ENCODE peak calls at places on chromosomes 7 and 10, in seven cellular contexts. K, G, I, F, L, D and H are unnamed samples.

GRCh38 chr7:131076032-131076431 is 251.6 kb upstream of the MKLN1 start:
- DNase-seq in K (no peak), G (no peak), I (no peak), F (no peak), L (peak), D (no peak), H (no peak)

GRCh38 chr10:20593649-20594048 is 303.5 kb downstream of the NEBL start:
- DNase-seq in K (no peak), G (no peak), I (no peak), F (no peak), L (no peak), D (no peak), H (no peak)

GRCh38 chr7:24769014-24769830 is 12.0 kb upstream of the GSDME start:
- DNase-seq in K (no peak), G (no peak), I (no peak), F (peak), L (no peak), D (no peak), H (peak)

GRCh38 chr7:137592232-137592896 is 248.8 kb upstream of the PTN start:
- DNase-seq in K (peak), G (peak), I (no peak), F (peak), L (peak), D (no peak), H (peak)

GRCh38 chr10:128144547-128144946 is 18.3 kb upstream of the MKI67 start:
- DNase-seq in K (no peak), G (no peak), I (no peak), F (peak), L (no peak), D (no peak), H (no peak)

GRCh38 chr10:116669080-116669479 is 48.3 kb downstream of the PNLIPRP2 start:
- DNase-seq in K (no peak), G (no peak), I (no peak), F (no peak), L (peak), D (no peak), H (no peak)

GRCh38 chr10:60572511-60573194 is 183.0 kb upstream of the ANK3 start:
- DNase-seq in K (peak), G (no peak), I (no peak), F (no peak), L (peak), D (no peak), H (no peak)

GRCh38 chr7:50738932-50739331 is 43.8 kb downstream of the GRB10 start:
- DNase-seq in K (no peak), G (no peak), I (no peak), F (no peak), L (no peak), D (no peak), H (no peak)

GRCh38 chr10:129057856-129058663 is 409.0 kb upstream of the MGMT start:
- DNase-seq in K (no peak), G (no peak), I (peak), F (peak), L (no peak), D (no peak), H (no peak)

GRCh38 chr7:74514131-74514591 is 60.5 kb downstream of the GTF2IRD1 start:
- DNase-seq in K (no peak), G (no peak), I (no peak), F (no peak), L (no peak), D (no peak), H (no peak)

GRCh38 chr10:132520147-132520811 is 17.3 kb upstream of the INPP5A start:
- DNase-seq in K (no peak), G (no peak), I (no peak), F (no peak), L (peak), D (no peak), H (peak)

GRCh38 chr7:108824840-108825540 is 255.3 kb downstream of the DNAJB9 start:
- DNase-seq in K (no peak), G (no peak), I (no peak), F (no peak), L (peak), D (no peak), H (no peak)

GRCh38 chr10:33657154-33657900 is 322.9 kb upstream of the NRP1 start:
- DNase-seq in K (no peak), G (no peak), I (no peak), F (no peak), L (peak), D (no peak), H (no peak)

GRCh38 chr7:72444023-72444776 is 32.1 kb upstream of the CALN1 start:
- DNase-seq in K (peak), G (no peak), I (no peak), F (peak), L (no peak), D (no peak), H (no peak)

GRCh38 chr10:26341701-26342100 is 96.4 kb upstream of the APBB1IP start:
- DNase-seq in K (no peak), G (no peak), I (no peak), F (no peak), L (no peak), D (no peak), H (no peak)

GRCh38 chr10:22666287-22667092 is 47.9 kb downstream of the PIP4K2A start:
- DNase-seq in K (no peak), G (no peak), I (peak), F (peak), L (peak), D (no peak), H (no peak)
- TF ChIP-seq POLR2A in K (no peak), G (no peak), I (no peak), F (no peak), L (no peak), D (no peak), H (no peak)

DNA sequence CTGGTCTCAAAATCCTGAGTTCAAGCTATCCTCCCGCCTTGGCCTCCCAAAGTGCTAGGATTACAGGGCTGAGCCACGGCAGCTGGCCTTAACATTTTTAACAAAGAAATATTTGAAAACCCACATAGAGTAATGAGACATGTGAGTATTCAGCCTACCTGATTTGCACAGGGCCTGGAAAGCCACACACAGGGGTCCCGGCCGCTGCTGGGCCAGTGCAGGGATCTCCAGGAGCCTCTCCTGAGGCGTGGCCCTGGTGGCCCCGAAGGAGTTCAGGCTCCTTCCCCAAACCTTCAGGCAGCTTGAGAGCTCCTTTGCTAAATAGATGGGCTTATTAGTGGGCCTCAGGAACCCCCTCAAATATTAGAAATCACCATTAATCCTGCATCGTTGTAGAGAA is 18.7 kb downstream of the CNPY1 start:
- DNase-seq in K (no peak), G (no peak), I (no peak), F (no peak), L (no peak), D (no peak), H (no peak)
- TF ChIP-seq CTCF in K (no peak), G (no peak), I (no peak), F (no peak), L (no peak), D (no peak), H (no peak)

GRCh38 chr10:24483701-24484100 is 240.0 kb downstream of the ARHGAP21 start:
- DNase-seq in K (peak), G (peak), I (no peak), F (peak), L (peak), D (no peak), H (peak)
- TF ChIP-seq POLR2A in K (no peak), G (no peak), I (no peak), F (no peak), L (no peak), D (no peak), H (no peak)

GRCh38 chr10:86103391-86104101 is 263.0 kb downstream of the GRID1 start:
- DNase-seq in K (no peak), G (no peak), I (no peak), F (peak), L (no peak), D (no peak), H (no peak)
- TF ChIP-seq CTCF in K (no peak), G (no peak), I (no peak), F (no peak), L (no peak), D (no peak), H (no peak)

GRCh38 chr7:100675581-100676350 is 2.2 kb downstream of the GNB2 start:
- DNase-seq in K (peak), G (no peak), I (peak), F (peak), L (peak), D (peak), H (peak)
- TF ChIP-seq POLR2A in K (peak), G (no peak), I (no peak), F (no peak), L (no peak), D (peak), H (no peak)